ENCODE peak calls at places on chromosomes 2 and 18, in eight cellular contexts. A is type B pancreatic cell; S is cardiac septum; E is HT1080; C is ovary; I is brain microvascular endothelial cell; W is stimulated activated CD4-positive, alpha-beta T cell treated with anti-CD3 and anti-CD28 coated beads, TNF-alpha, amount 100 ng/mL, for 48 hours; U is NCI-H2029. L is an unnamed sample.

GRCh38 chr2:232459419-232460035 is 3.6 kb downstream of the ALPI start:
- DNase-seq in I (no peak), S (peak), A (peak), E (no peak), C (no peak), U (no peak), W (no peak), L (no peak)

GRCh38 chr2:88451647-88452150 is 794 bp downstream of the FOXI3 start:
- DNase-seq in C (no peak), S (no peak), E (no peak), I (no peak), W (no peak), U (no peak), A (no peak), L (no peak)

GRCh38 chr2:240458900-240459391 is 23.5 kb downstream of the GPC1 start:
- DNase-seq in A (no peak), E (no peak), W (no peak), C (peak), I (no peak), S (peak), U (no peak), L (no peak)

GRCh38 chr2:44169155-44169898 is 652 bp downstream of the PPM1B start:
- DNase-seq in E (peak), A (peak), C (no peak), I (peak), W (peak), U (peak), S (peak), L (peak)

GRCh38 chr2:80016166-80016565 is 288.4 kb downstream of the LRRTM1 start:
- DNase-seq in A (no peak), U (no peak), W (no peak), I (no peak), S (no peak), C (no peak), E (no peak), L (no peak)

GRCh38 chr2:47076586-47077441 is 78.3 kb downstream of the STPG4 start:
- DNase-seq in E (peak), U (peak), A (no peak), W (no peak), I (peak), S (no peak), C (no peak), L (peak)

GRCh38 chr2:194346189-194346588 is 1310.8 kb upstream of the SLC39A10 start:
- DNase-seq in A (no peak), E (no peak), S (no peak), I (no peak), U (no peak), C (no peak), W (no peak), L (no peak)

GRCh38 chr2:231683907-231684306 is 24.4 kb upstream of the PTMA start:
- DNase-seq in A (no peak), I (no peak), S (no peak), U (no peak), E (no peak), W (no peak), C (no peak), L (no peak)

GRCh38 chr2:9548506-9548905 is 7.1 kb downstream of the ADAM17 start:
- DNase-seq in A (no peak), I (no peak), E (no peak), S (no peak), C (no peak), U (no peak), W (no peak), L (peak)

GRCh38 chr2:11417946-11418585 is 47.9 kb downstream of the E2F6 start:
- DNase-seq in E (peak), C (no peak), A (no peak), I (no peak), U (no peak), S (no peak), W (no peak), L (no peak)

GRCh38 chr2:69165079-69165478 is 152.1 kb downstream of the ANTXR1 start:
- DNase-seq in A (no peak), U (no peak), I (no peak), E (no peak), S (no peak), C (no peak), W (no peak), L (no peak)

GRCh38 chr2:236748385-236748784 is 178.8 kb downstream of the ACKR3 start:
- DNase-seq in S (no peak), I (no peak), C (no peak), U (no peak), E (no peak), W (no peak), A (no peak), L (no peak)

GRCh38 chr18:57885931-57886330 is 82.8 kb upstream of the ATP8B1 start:
- DNase-seq in C (no peak), A (no peak), E (no peak), U (no peak), W (no peak), I (no peak), S (no peak), L (no peak)

GRCh38 chr2:181680055-181680936 is at the start of gene NEUROD1:
- DNase-seq in A (no peak), C (no peak), E (no peak), S (no peak), W (no peak), I (no peak), U (peak), L (no peak)

GRCh38 chr2:37797081-37797480 is 125.6 kb upstream of the CDC42EP3 start:
- DNase-seq in C (no peak), U (no peak), I (peak), S (no peak), A (no peak), W (no peak), E (peak), L (peak)

GRCh38 chr2:107684421-107684820 is 142.3 kb upstream of the RGPD4 start:
- DNase-seq in W (no peak), C (no peak), U (no peak), S (no peak), I (no peak), A (no peak), E (no peak), L (no peak)

GRCh38 chr2:96485751-96486643 is 19.2 kb downstream of the NEURL3 start:
- DNase-seq in S (peak), E (peak), I (peak), W (peak), C (peak), A (no peak), U (peak), L (peak)

GRCh38 chr2:229980440-229981184 is 58.3 kb downstream of the FBXO36 start:
- DNase-seq in W (no peak), A (no peak), I (peak), S (no peak), U (no peak), C (peak), E (peak), L (peak)

L was measured in mesenchymal stem cell.